ENCODE peak calls at places on chromosomes 3 and 15, in eight cellular contexts. H is GM10248; S is activated T-cell treated with anti-CD3 and anti-CD28 coated beads, Interleukin-2, amount 50 U/mL, for 4 hours; A is NCI-H774; F is smooth muscle cell of the brain vasculature; C is cardiac muscle cell; X is substantia nigra; W is HTR-8/SVneo. I is an unnamed sample.
A peak's percentile ranks its signal among the peaks of the same experiment; 100 is the strongest.

GRCh38 chr15:67033521-67033920 is 31.9 kb upstream of the SMAD3 start:
- DNase-seq in H (no peak), S (peak; percentile 24), A (no peak), F (no peak), C (no peak), X (no peak), W (no peak), I (no peak)

GRCh38 chr15:48533982-48534381 is 111.5 kb downstream of the FBN1 start:
- DNase-seq in H (no peak), S (no peak), A (no peak), F (no peak), C (peak; percentile 6), X (no peak), W (no peak), I (no peak)

GRCh38 chr3:58799271-58799670 is 132.7 kb upstream of the FAM3D start:
- DNase-seq in H (no peak), S (no peak), A (no peak), F (no peak), C (no peak), X (no peak), W (no peak), I (no peak)

GRCh38 chr3:61288446-61288845 is 37.2 kb upstream of the FHIT start:
- DNase-seq in H (no peak), S (no peak), A (no peak), F (no peak), C (no peak), X (no peak), W (no peak), I (no peak)

GRCh38 chr15:100311099-100311751 is 30.6 kb downstream of the ADAMTS17 start:
- DNase-seq in H (no peak), S (no peak), A (no peak), F (no peak), C (no peak), X (no peak), W (no peak), I (no peak)

GRCh38 chr15:100340721-100341661 is 784 bp downstream of the ADAMTS17 start:
- DNase-seq in H (no peak), S (no peak), A (no peak), F (no peak), C (no peak), X (no peak), W (no peak), I (no peak)

GRCh38 chr3:190486201-190486865 is 27.6 kb upstream of the IL1RAP start:
- DNase-seq in H (no peak), S (no peak), A (peak; percentile 43), F (no peak), C (no peak), X (no peak), W (no peak), I (peak; percentile 51)

GRCh38 chr15:53354905-53355304 is 404.6 kb downstream of the WDR72 start:
- DNase-seq in H (no peak), S (no peak), A (no peak), F (no peak), C (no peak), X (no peak), W (no peak), I (no peak)

GRCh38 chr15:101123222-101123910 is 128.5 kb downstream of the CHSY1 start:
- DNase-seq in H (no peak), S (no peak), A (no peak), F (no peak), C (no peak), X (no peak), W (no peak), I (no peak)

GRCh38 chr3:180252683-180253082 is 215.9 kb upstream of the PEX5L start:
- DNase-seq in H (no peak), S (no peak), A (peak; percentile 86), F (no peak), C (no peak), X (no peak), W (no peak), I (no peak)

GRCh38 chr15:28026764-28027713 is 72.1 kb downstream of the OCA2 start:
- DNase-seq in H (no peak), S (no peak), A (no peak), F (no peak), C (no peak), X (no peak), W (no peak), I (no peak)

GRCh38 chr15:98866503-98866902 is 141.1 kb downstream of the PGPEP1L start:
- DNase-seq in H (no peak), S (no peak), A (no peak), F (no peak), C (no peak), X (no peak), W (no peak), I (no peak)

GRCh38 chr3:42755681-42756578 is 17.1 kb downstream of the CCDC13 start:
- DNase-seq in H (no peak), S (no peak), A (no peak), F (no peak), C (peak; percentile 48), X (no peak), W (peak; percentile 32), I (no peak)

GRCh38 chr3:102094523-102094922 is 245.2 kb downstream of the NFKBIZ start:
- DNase-seq in H (no peak), S (no peak), A (no peak), F (no peak), C (no peak), X (no peak), W (no peak), I (no peak)

GRCh38 chr3:88149146-88149515 is 628 bp upstream of the C3orf38 start:
- DNase-seq in H (peak; percentile 16), S (peak; percentile 12), A (no peak), F (no peak), C (no peak), X (peak; percentile 60), W (peak; percentile 13), I (peak; percentile 4)

GRCh38 chr15:92018535-92019239 is 165.2 kb downstream of the SLCO3A1 start:
- DNase-seq in H (no peak), S (no peak), A (peak; percentile 29), F (no peak), C (no peak), X (no peak), W (no peak), I (no peak)

GRCh38 chr15:80582816-80583423 is 112.2 kb upstream of the ABHD17C start:
- DNase-seq in H (no peak), S (no peak), A (no peak), F (no peak), C (no peak), X (no peak), W (no peak), I (no peak)

GRCh38 chr3:172658344-172659245 is 52.3 kb downstream of the NCEH1 start:
- DNase-seq in H (no peak), S (no peak), A (no peak), F (peak; percentile 91), C (no peak), X (no peak), W (peak; percentile 86), I (peak; percentile 98)

GRCh38 chr15:60945196-60945595 is 283.9 kb downstream of the RORA start:
- DNase-seq in H (no peak), S (no peak), A (no peak), F (no peak), C (no peak), X (no peak), W (no peak), I (no peak)

GRCh38 chr3:40407007-40407406 is 20.0 kb downstream of the ENTPD3 start:
- DNase-seq in H (no peak), S (no peak), A (no peak), F (no peak), C (no peak), X (no peak), W (no peak), I (no peak)

GRCh38 chr15:39434126-39434525 is 146.8 kb upstream of the THBS1 start:
- DNase-seq in H (no peak), S (no peak), A (no peak), F (peak; percentile 21), C (no peak), X (no peak), W (no peak), I (no peak)

GRCh38 chr3:187084580-187084979 is 54.7 kb downstream of the RPL39L start:
- DNase-seq in H (no peak), S (no peak), A (no peak), F (no peak), C (no peak), X (no peak), W (no peak), I (no peak)

GRCh38 chr15:87167706-87168105 is 1088.0 kb downstream of the AGBL1 start:
- DNase-seq in H (no peak), S (no peak), A (no peak), F (no peak), C (no peak), X (no peak), W (no peak), I (no peak)

GRCh38 chr3:134378384-134378783 is 4.1 kb upstream of the AMOTL2 start:
- DNase-seq in H (no peak), S (no peak), A (no peak), F (no peak), C (peak; percentile 77), X (no peak), W (no peak), I (no peak)

GRCh38 chr3:135150282-135150681 is 355.2 kb downstream of the EPHB1 start:
- DNase-seq in H (no peak), S (no peak), A (no peak), F (no peak), C (no peak), X (no peak), W (no peak), I (no peak)

GRCh38 chr3:43344520-43344919 is 58.2 kb downstream of the SNRK start:
- DNase-seq in H (no peak), S (no peak), A (no peak), F (no peak), C (no peak), X (no peak), W (no peak), I (no peak)

GRCh38 chr3:127458698-127459097 is 131.8 kb downstream of the TPRA1 start:
- DNase-seq in H (peak; percentile 41), S (no peak), A (no peak), F (no peak), C (peak; percentile 89), X (no peak), W (peak; percentile 15), I (no peak)

GRCh38 chr3:32337501-32337900 is 54.2 kb upstream of the CMTM7 start:
- DNase-seq in H (no peak), S (no peak), A (no peak), F (no peak), C (no peak), X (no peak), W (no peak), I (no peak)

GRCh38 chr3:37987315-37987697 is 3.3 kb upstream of the VILL start:
- DNase-seq in H (no peak), S (no peak), A (no peak), F (no peak), C (no peak), X (no peak), W (no peak), I (no peak)

GRCh38 chr3:184603156-184604030 is 41.8 kb downstream of the EPHB3 start:
- DNase-seq in H (no peak), S (no peak), A (no peak), F (no peak), C (no peak), X (no peak), W (no peak), I (no peak)

GRCh38 chr3:41200669-41201021 is 1.3 kb downstream of the CTNNB1 start:
- DNase-seq in H (no peak), S (no peak), A (no peak), F (no peak), C (peak; percentile 42), X (no peak), W (no peak), I (no peak)

GRCh38 chr3:164417955-164418354 is 660.3 kb downstream of the SI start:
- DNase-seq in H (no peak), S (no peak), A (no peak), F (no peak), C (no peak), X (no peak), W (no peak), I (no peak)

GRCh38 chr3:11541321-11542303 is 102.1 kb downstream of the VGLL4 start:
- DNase-seq in H (no peak), S (no peak), A (no peak), F (no peak), C (peak; percentile 24), X (no peak), W (no peak), I (no peak)

GRCh38 chr3:51773529-51773928 is 5.5 kb downstream of the IQCF6 start:
- DNase-seq in H (no peak), S (no peak), A (no peak), F (no peak), C (peak; percentile 2), X (no peak), W (no peak), I (no peak)

I was measured in glomerular endothelial cell.